ENCODE peak calls at places on chromosomes 13 and 19, in seven cellular contexts. A is nephron progenitor cell; U is GOT3; H is activated naive CD4-positive, alpha-beta T cell; Q is pancreas; R is foreskin keratinocyte; B is LHCN-M2. V is an unnamed sample.

GRCh38 chr13:110000534-110001345 is 214.4 kb upstream of the IRS2 start:
- DNase-seq in B (no peak), A (no peak), R (no peak), H (no peak), U (no peak), Q (no peak), V (no peak)

GRCh38 chr13:28744091-28744536 is 25.3 kb upstream of the SLC46A3 start:
- DNase-seq in R (peak), B (peak), A (no peak), U (no peak), Q (no peak), H (no peak), V (no peak)

GRCh38 chr13:27634231-27634630 is 12.5 kb downstream of the POLR1D start:
- DNase-seq in U (no peak), Q (no peak), A (no peak), H (no peak), R (peak), B (no peak), V (no peak)

GRCh38 chr13:108877300-108877699 is 247.9 kb downstream of the MYO16 start:
- DNase-seq in B (peak), A (no peak), Q (no peak), U (no peak), H (no peak), R (peak), V (no peak)

GRCh38 chr13:20370815-20371421 is 138.8 kb upstream of the GJB6 start:
- DNase-seq in A (no peak), U (no peak), R (peak), H (no peak), Q (no peak), B (no peak), V (no peak)

GRCh38 chr13:23644527-23644926 is 74.3 kb downstream of the TNFRSF19 start:
- DNase-seq in Q (no peak), U (no peak), H (no peak), R (no peak), B (no peak), A (no peak), V (no peak)

GRCh38 chr19:5091576-5092215 is 122.8 kb downstream of the KDM4B start:
- DNase-seq in R (no peak), A (peak), B (no peak), H (no peak), Q (no peak), U (no peak), V (no peak)

GRCh38 chr13:97237388-97237787 is 15.3 kb downstream of the MBNL2 start:
- DNase-seq in A (no peak), U (no peak), B (no peak), H (no peak), R (no peak), Q (no peak), V (no peak)

GRCh38 chr13:79442706-79443105 is 36.7 kb upstream of the RBM26 start:
- DNase-seq in R (no peak), A (no peak), B (no peak), Q (no peak), U (no peak), H (no peak), V (no peak)

GRCh38 chr13:112727581-112727980 is 37.7 kb downstream of the ATP11A start:
- DNase-seq in H (no peak), B (no peak), A (no peak), Q (no peak), R (no peak), U (no peak), V (no peak)

GRCh38 chr13:75359266-75359665 is 122.7 kb downstream of the TBC1D4 start:
- DNase-seq in Q (no peak), R (peak), U (no peak), H (no peak), A (no peak), B (peak), V (no peak)

GRCh38 chr19:13838943-13839192 is 38.1 kb upstream of the NANOS3 start:
- DNase-seq in U (no peak), B (no peak), Q (peak), H (no peak), A (no peak), R (no peak), V (no peak)

GRCh38 chr13:32624441-32624840 is 38.2 kb downstream of the PDS5B start:
- DNase-seq in Q (no peak), H (no peak), B (peak), U (no peak), A (no peak), R (no peak), V (no peak)

GRCh38 chr19:54415208-54415900 is at the start of gene TTYH1:
- DNase-seq in R (no peak), H (peak), U (no peak), Q (peak), A (peak), B (no peak), V (no peak)

GRCh38 chr19:42114412-42114811 is 17.8 kb downstream of the POU2F2 start:
- DNase-seq in R (no peak), U (no peak), A (no peak), H (no peak), B (peak), Q (peak), V (no peak)

GRCh38 chr13:103188688-103189326 is 122.6 kb upstream of the SLC10A2 start:
- DNase-seq in U (no peak), H (no peak), R (no peak), B (peak), A (no peak), Q (no peak), V (no peak)

GRCh38 chr19:511101-511841 is 4.0 kb downstream of the TPGS1 start:
- DNase-seq in R (peak), U (no peak), Q (peak), A (no peak), B (no peak), H (peak), V (no peak)

GRCh38 chr19:30167976-30168635 is 204.1 kb upstream of the ZNF536 start:
- DNase-seq in H (no peak), U (no peak), B (no peak), Q (no peak), R (no peak), A (no peak), V (peak)

GRCh38 chr13:27619711-27620376 is 485 bp downstream of the LNX2 start:
- DNase-seq in H (peak), A (no peak), U (peak), R (no peak), B (peak), Q (peak), V (peak)

GRCh38 chr13:74134777-74135305 is 637 bp upstream of the KLF12 start:
- DNase-seq in Q (peak), R (no peak), U (no peak), B (peak), H (peak), A (peak), V (peak)

GRCh38 chr19:49233163-49233562 is 75.6 kb downstream of the TRPM4 start:
- DNase-seq in A (no peak), Q (no peak), U (no peak), H (no peak), R (no peak), B (no peak), V (no peak)